ENCODE peak calls at places on chromosomes 16 and 17, in five cellular contexts. I, R, B, N and K are unnamed samples.

GRCh38 chr16:25217921-25218320 is 1.2 kb downstream of the AQP8 start:
- DNase-seq in B (no peak), R (no peak), N (no peak), I (no peak), K (no peak)

GRCh38 chr17:76687278-76688164 is 23.2 kb downstream of the MXRA7 start:
- DNase-seq in B (no peak), I (no peak), R (no peak), N (peak), K (peak)

GRCh38 chr17:38728290-38728831 is 1.8 kb upstream of the CISD3 start:
- DNase-seq in I (no peak), R (no peak), N (no peak), B (no peak), K (no peak)

GRCh38 chr16:22195695-22196558 is 10.2 kb upstream of the EEF2K start:
- DNase-seq in N (peak), I (peak), R (peak), B (peak), K (peak)

GRCh38 chr17:45436161-45436560 is 3.5 kb upstream of the ARHGAP27 start:
- DNase-seq in I (no peak), N (no peak), R (no peak), B (no peak), K (no peak)

GRCh38 chr17:2266045-2266864 is 37.3 kb downstream of the SMG6 start:
- DNase-seq in R (no peak), I (no peak), B (no peak), N (no peak), K (no peak)

GRCh38 chr17:50538549-50539410 is 6.2 kb downstream of the EPN3 start:
- DNase-seq in R (no peak), N (no peak), I (no peak), B (no peak), K (no peak)

GRCh38 chr17:81419333-81419885 is 24.2 kb downstream of the BAHCC1 start:
- DNase-seq in I (peak), B (peak), N (peak), R (peak), K (peak)

GRCh38 chr16:83781-84615 is 6.0 kb downstream of the MPG start:
- DNase-seq in B (no peak), N (no peak), I (peak), R (no peak), K (no peak)

GRCh38 chr17:1485311-1485747 is 7.2 kb downstream of the MYO1C start:
- DNase-seq in N (peak), R (no peak), I (no peak), B (peak), K (peak)

GRCh38 chr17:38325221-38325851 is 18.4 kb downstream of the GPR179 start:
- DNase-seq in N (no peak), I (no peak), B (no peak), R (no peak), K (no peak)

GRCh38 chr17:77488531-77489238 is 347.9 kb downstream of the SEC14L1 start:
- DNase-seq in B (no peak), I (peak), R (no peak), N (no peak), K (no peak)

GRCh38 chr17:53061446-53061845 is 761.3 kb upstream of the KIF2B start:
- DNase-seq in R (no peak), B (no peak), I (no peak), N (no peak), K (no peak)

GRCh38 chr16:66905633-66906539 is 12.8 kb downstream of the CDH16 start:
- DNase-seq in B (no peak), I (no peak), R (no peak), N (no peak), K (no peak)

GRCh38 chr17:43105146-43105545 is 20.0 kb downstream of the BRCA1 start:
- DNase-seq in B (no peak), R (no peak), N (no peak), I (no peak), K (no peak)

GRCh38 chr17:4648741-4649140 is 7.3 kb upstream of the ALOX15 start:
- DNase-seq in N (no peak), R (no peak), B (no peak), I (no peak), K (no peak)

GRCh38 chr16:27113341-27113841 is 46.7 kb downstream of the C16orf82 start:
- DNase-seq in I (no peak), R (no peak), N (no peak), B (no peak), K (no peak)

GRCh38 chr17:29143894-29144293 is 36.3 kb downstream of the MYO18A start:
- DNase-seq in R (no peak), B (peak), N (no peak), I (peak), K (no peak)

GRCh38 chr17:29140631-29141483 is 39.3 kb downstream of the MYO18A start:
- DNase-seq in I (peak), N (no peak), B (no peak), R (no peak), K (peak)

GRCh38 chr17:29138991-29139682 is 41.1 kb downstream of the MYO18A start:
- DNase-seq in R (no peak), B (no peak), N (peak), I (no peak), K (peak)

GRCh38 chr17:29140051-29140582 is 40.1 kb downstream of the MYO18A start:
- DNase-seq in B (no peak), N (peak), R (no peak), I (peak), K (peak)

GRCh38 chr17:29141484-29141835 is 38.7 kb downstream of the MYO18A start:
- DNase-seq in R (no peak), N (no peak), B (no peak), I (no peak), K (no peak)
- H3K4me3 ChIP-seq in R (no peak), N (no peak), B (no peak), I (no peak), K (no peak)

GRCh38 chr17:17151962-17152361 is 54.2 kb downstream of the PLD6 start:
- DNase-seq in I (peak), R (no peak), N (peak), B (peak), K (peak)
- H3K27ac ChIP-seq in I (peak), R (peak), N (peak), B (peak), K (peak)

GRCh38 chr16:4183258-4184037 is 58.4 kb downstream of the SRL start:
- DNase-seq in B (peak), N (peak), R (peak), I (peak), K (peak)
- TF ChIP-seq POLR2A in B (peak), N (peak), R (peak), I (peak), K (no peak)

GRCh38 chr16:65038125-65038524 is 83.7 kb downstream of the CDH11 start:
- DNase-seq in I (peak), B (no peak), N (no peak), R (no peak), K (no peak)
- H3K4me3 ChIP-seq in I (no peak), B (no peak), N (no peak), R (no peak), K (no peak)

DNA sequence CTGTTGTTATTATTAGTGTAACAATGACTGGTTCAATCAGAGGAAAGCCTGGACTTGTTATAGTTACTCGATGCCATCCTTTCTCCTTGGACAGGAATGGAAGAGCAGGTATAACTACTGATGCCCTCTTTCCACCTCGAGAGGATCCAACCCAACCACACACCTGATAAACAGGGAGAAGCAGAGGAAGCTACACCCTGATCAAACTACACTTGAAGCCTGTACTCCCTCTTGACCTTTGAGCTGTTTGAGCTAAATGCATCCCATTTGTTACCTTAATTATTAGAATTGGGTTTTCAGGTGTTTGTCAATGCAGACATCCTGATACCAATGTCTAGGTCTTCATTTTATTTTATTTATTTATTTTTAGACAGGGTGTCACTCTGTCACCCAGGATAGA is 23.7 kb upstream of the HLF start:
- DNase-seq in I (no peak), N (no peak), R (no peak), B (no peak), K (no peak)
- H3K27ac ChIP-seq in I (no peak), N (no peak), R (no peak), B (no peak), K (no peak)

DNA sequence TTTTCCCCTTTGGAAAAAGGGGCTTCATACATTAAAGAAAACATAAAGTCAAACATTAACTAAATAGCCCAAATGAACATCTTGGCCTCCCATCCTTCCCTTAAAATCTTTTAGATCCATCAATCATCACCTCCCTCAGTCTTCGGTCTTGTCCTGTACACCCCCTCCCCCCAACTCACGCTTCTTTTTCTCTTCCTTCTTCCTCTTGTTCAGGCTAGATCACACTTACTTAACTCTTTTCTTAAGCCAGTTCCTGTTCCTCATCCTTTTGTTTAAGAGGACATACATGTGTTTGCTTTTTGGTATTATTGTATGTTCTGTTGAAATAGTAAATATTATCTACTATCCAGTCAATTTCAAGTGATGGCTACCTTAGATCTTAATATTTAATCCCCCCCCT is 5.5 kb downstream of the MFSD6L start:
- DNase-seq in R (no peak), B (no peak), I (no peak), N (no peak), K (no peak)
- TF ChIP-seq POLR2A in R (no peak), B (no peak), I (no peak), N (no peak), K (no peak)

GRCh38 chr16:11738742-11739544 is 3.7 kb downstream of the TXNDC11 start:
- DNase-seq in R (no peak), I (no peak), N (no peak), B (no peak), K (no peak)

GRCh38 chr16:11737678-11738077 is 5.0 kb downstream of the TXNDC11 start:
- DNase-seq in N (no peak), R (no peak), B (no peak), I (no peak), K (no peak)

GRCh38 chr16:11742041-11742535 is 569 bp downstream of the TXNDC11 start:
- DNase-seq in N (peak), I (no peak), R (no peak), B (peak), K (peak)

GRCh38 chr16:11742536-11743307 is at the start of gene TXNDC11:
- DNase-seq in N (peak), R (peak), B (peak), I (peak), K (peak)

GRCh38 chr16:11740567-11740966 is 2.1 kb downstream of the TXNDC11 start:
- DNase-seq in N (no peak), I (no peak), R (no peak), B (no peak), K (no peak)
- H3K4me3 ChIP-seq in N (peak), I (peak), R (no peak), B (peak), K (peak)

GRCh38 chr17:63928966-63929695 is 3.0 kb downstream of the CD79B start:
- DNase-seq in R (no peak), N (no peak), B (no peak), I (no peak), K (no peak)
- H3K27ac ChIP-seq in R (no peak), N (no peak), B (no peak), I (no peak), K (no peak)